ENCODE peak calls at places on chromosomes 13 and 19, in nine cellular contexts. L is stimulated activated CD4-positive, alpha-beta T cell treated with anti-CD3 and anti-CD28 coated beads, Interleukin-12 subunit alpha, Interleukin-12 subunit beta, amount 100 ng/mL, for 4 hours; J is SK-MEL-5; E is stimulated activated CD8-positive, alpha-beta memory T cell treated with anti-CD3 and anti-CD28 coated beads, Interleukin-7, amount 100 ng/mL, for 48 hours; F is NCI-H2029 treated with DMSO at 0.1 percent for 48 hours; I is aorta; M is hypothalamus; A is sigmoid colon; Y is transverse colon. Z is an unnamed sample.

GRCh38 chr19:6970478-6970877 is 50.8 kb downstream of the MBD3L2B start:
- DNase-seq in L (no peak), J (peak; percentile 86), E (no peak), F (no peak), I (no peak), M (no peak), A (no peak), Y (no peak), Z (peak; percentile 81)

GRCh38 chr19:51462681-51463080 is 4.4 kb upstream of the SIGLEC8 start:
- DNase-seq in L (no peak), J (no peak), E (no peak), F (no peak), I (no peak), M (no peak), A (peak; percentile 30), Y (no peak), Z (no peak)

GRCh38 chr13:39866722-39867121 is 211.3 kb downstream of the COG6 start:
- DNase-seq in L (no peak), J (no peak), E (no peak), F (no peak), I (no peak), M (no peak), A (no peak), Y (no peak), Z (no peak)

GRCh38 chr13:41099986-41100385 is 32.6 kb downstream of the KBTBD6 start:
- DNase-seq in L (no peak), J (no peak), E (no peak), F (no peak), I (no peak), M (no peak), A (no peak), Y (no peak), Z (no peak)

GRCh38 chr13:70623260-70623659 is 515.0 kb upstream of the KLHL1 start:
- DNase-seq in L (no peak), J (peak; percentile 34), E (no peak), F (no peak), I (no peak), M (no peak), A (no peak), Y (no peak), Z (no peak)

GRCh38 chr19:8608858-8609209 is 1.7 kb downstream of the ADAMTS10 start:
- DNase-seq in L (no peak), J (no peak), E (no peak), F (no peak), I (no peak), M (no peak), A (no peak), Y (no peak), Z (no peak)

GRCh38 chr19:1871140-1871597 is 7.8 kb upstream of the KLF16 start:
- DNase-seq in L (no peak), J (no peak), E (no peak), F (no peak), I (no peak), M (no peak), A (no peak), Y (no peak), Z (no peak)

GRCh38 chr13:100601716-100602115 is 13.1 kb upstream of the GGACT start:
- DNase-seq in L (no peak), J (no peak), E (no peak), F (no peak), I (no peak), M (no peak), A (no peak), Y (no peak), Z (no peak)

GRCh38 chr19:43152217-43152616 is 34.1 kb downstream of the PSG5 start:
- DNase-seq in L (no peak), J (no peak), E (no peak), F (no peak), I (no peak), M (no peak), A (no peak), Y (no peak), Z (no peak)

GRCh38 chr19:45863840-45864628 is at the start of gene FOXA3:
- DNase-seq in L (peak; percentile 51), J (peak; percentile 27), E (peak; percentile 49), F (no peak), I (no peak), M (no peak), A (no peak), Y (peak; percentile 85), Z (peak; percentile 35)

GRCh38 chr13:95185851-95186250 is 115.4 kb downstream of the ABCC4 start:
- DNase-seq in L (peak; percentile 15), J (no peak), E (no peak), F (no peak), I (no peak), M (no peak), A (no peak), Y (no peak), Z (no peak)

GRCh38 chr19:35663981-35664380 is 2.3 kb upstream of the UPK1A start:
- DNase-seq in L (no peak), J (no peak), E (no peak), F (no peak), I (no peak), M (no peak), A (no peak), Y (no peak), Z (no peak)

GRCh38 chr19:18304194-18304495 is 18.7 kb downstream of the LSM4 start:
- DNase-seq in L (peak; percentile 27), J (no peak), E (no peak), F (no peak), I (no peak), M (peak; percentile 70), A (no peak), Y (no peak), Z (no peak)

GRCh38 chr19:11881151-11881800 is 6.3 kb upstream of the ZNF69 start:
- DNase-seq in L (peak; percentile 36), J (peak; percentile 66), E (no peak), F (peak; percentile 31), I (peak; percentile 50), M (peak; percentile 42), A (no peak), Y (peak; percentile 73), Z (peak; percentile 80)

GRCh38 chr13:39107484-39108040 is 69.3 kb downstream of the NHLRC3 start:
- DNase-seq in L (no peak), J (no peak), E (no peak), F (no peak), I (no peak), M (no peak), A (no peak), Y (no peak), Z (no peak)

GRCh38 chr13:58302349-58302748 is 670.8 kb downstream of the PCDH17 start:
- DNase-seq in L (no peak), J (no peak), E (no peak), F (no peak), I (no peak), M (no peak), A (no peak), Y (no peak), Z (no peak)

GRCh38 chr13:28282451-28282850 is 144.1 kb downstream of the PAN3 start:
- DNase-seq in L (no peak), J (no peak), E (no peak), F (no peak), I (no peak), M (no peak), A (no peak), Y (no peak), Z (no peak)

GRCh38 chr13:35992964-35993363 is 138.2 kb downstream of the DCLK1 start:
- DNase-seq in L (no peak), J (no peak), E (no peak), F (no peak), I (no peak), M (peak; percentile 37), A (no peak), Y (no peak), Z (no peak)

GRCh38 chr13:27028683-27029480 is 142.7 kb downstream of the USP12 start:
- DNase-seq in L (no peak), J (no peak), E (no peak), F (no peak), I (no peak), M (no peak), A (no peak), Y (no peak), Z (no peak)

GRCh38 chr13:102195566-102196462 is 206.0 kb downstream of the FGF14 start:
- DNase-seq in L (no peak), J (peak; percentile 91), E (no peak), F (no peak), I (no peak), M (no peak), A (no peak), Y (no peak), Z (peak; percentile 38)

GRCh38 chr13:80040219-80040976 is 300.5 kb downstream of the SPRY2 start:
- DNase-seq in L (no peak), J (no peak), E (no peak), F (no peak), I (no peak), M (peak; percentile 15), A (no peak), Y (no peak), Z (peak; percentile 56)

GRCh38 chr19:29672933-29673336 is 7.7 kb downstream of the PLEKHF1 start:
- DNase-seq in L (peak; percentile 73), J (no peak), E (peak; percentile 64), F (no peak), I (no peak), M (no peak), A (peak; percentile 56), Y (peak; percentile 63), Z (no peak)

GRCh38 chr19:10135551-10136334 is 16.0 kb upstream of the EIF3G start:
- DNase-seq in L (no peak), J (no peak), E (no peak), F (no peak), I (no peak), M (no peak), A (no peak), Y (no peak), Z (no peak)

GRCh38 chr13:28707629-28708427 is 10.9 kb downstream of the SLC46A3 start:
- DNase-seq in L (no peak), J (no peak), E (no peak), F (no peak), I (no peak), M (peak; percentile 41), A (no peak), Y (no peak), Z (no peak)

GRCh38 chr13:84137292-84137691 is 255.0 kb upstream of the SLITRK1 start:
- DNase-seq in L (peak; percentile 12), J (no peak), E (no peak), F (no peak), I (no peak), M (no peak), A (no peak), Y (peak; percentile 25), Z (no peak)

GRCh38 chr19:17405250-17406038 is at the start of gene BST2:
- DNase-seq in L (peak; percentile 30), J (peak; percentile 32), E (no peak), F (no peak), I (peak; percentile 84), M (peak; percentile 30), A (peak; percentile 87), Y (peak; percentile 51), Z (peak; percentile 98)

GRCh38 chr19:47699360-47699917 is 13.8 kb upstream of the EHD2 start:
- DNase-seq in L (peak; percentile 54), J (peak; percentile 62), E (no peak), F (no peak), I (no peak), M (peak; percentile 8), A (no peak), Y (peak; percentile 52), Z (peak; percentile 69)

GRCh38 chr19:47239610-47240296 is 8.8 kb upstream of the BBC3 start:
- DNase-seq in L (peak; percentile 49), J (peak; percentile 47), E (no peak), F (no peak), I (peak; percentile 83), M (peak; percentile 87), A (peak; percentile 87), Y (peak; percentile 59), Z (no peak)

GRCh38 chr19:31154021-31154420 is 195.2 kb downstream of the TSHZ3 start:
- DNase-seq in L (no peak), J (no peak), E (no peak), F (no peak), I (no peak), M (no peak), A (no peak), Y (no peak), Z (no peak)

GRCh38 chr13:86729206-86729605 is 930.0 kb upstream of the SLITRK6 start:
- DNase-seq in L (no peak), J (peak; percentile 17), E (no peak), F (no peak), I (no peak), M (no peak), A (no peak), Y (no peak), Z (no peak)

GRCh38 chr13:110559429-110559943 is 2.0 kb downstream of the RAB20 start:
- DNase-seq in L (no peak), J (no peak), E (no peak), F (peak; percentile 75), I (peak; percentile 76), M (peak; percentile 24), A (peak; percentile 81), Y (peak; percentile 83), Z (no peak)